ENCODE peak calls at places on chromosomes 7 and 10, in six cellular contexts. N, E, G, S, F and O are unnamed samples. For H3K9me3, the result is how much of the 10 kb centered on the place peaks cover.

GRCh38 chr10:122861724-122862161 is 16.1 kb upstream of the CUZD1 start:
- DNase-seq in E (peak), F (no peak), S (peak), G (no peak), N (no peak), O (no peak)

GRCh38 chr10:19983880-19984279 is 167.6 kb downstream of the PLXDC2 start:
- DNase-seq in S (no peak), E (no peak), F (no peak), G (no peak), N (no peak), O (no peak)

GRCh38 chr10:105413997-105414396 is 772.9 kb downstream of the SORCS3 start:
- DNase-seq in E (no peak), N (no peak), F (no peak), S (no peak), G (no peak), O (no peak)

GRCh38 chr10:59773088-59773487 is 19.8 kb upstream of the MRLN start:
- DNase-seq in G (no peak), N (no peak), S (no peak), E (no peak), F (no peak), O (no peak)

GRCh38 chr7:30285531-30286284 is 1.3 kb downstream of the ZNRF2 start:
- DNase-seq in F (peak), G (peak), N (peak), S (peak), E (peak), O (peak)

GRCh38 chr7:72538147-72538546 is 126.0 kb upstream of the CALN1 start:
- DNase-seq in E (no peak), N (no peak), G (no peak), S (no peak), F (no peak), O (no peak)

GRCh38 chr10:86709786-86710185 is 41.5 kb downstream of the LDB3 start:
- DNase-seq in F (peak), N (no peak), G (no peak), E (no peak), S (no peak), O (no peak)

GRCh38 chr7:148622887-148623585 is 32.5 kb downstream of the C7orf33 start:
- DNase-seq in E (no peak), N (no peak), S (no peak), F (no peak), G (no peak), O (no peak)

GRCh38 chr7:30155481-30155880 is 20.7 kb downstream of the MTURN start:
- DNase-seq in S (no peak), N (no peak), E (no peak), F (no peak), G (no peak), O (no peak)

DNA sequence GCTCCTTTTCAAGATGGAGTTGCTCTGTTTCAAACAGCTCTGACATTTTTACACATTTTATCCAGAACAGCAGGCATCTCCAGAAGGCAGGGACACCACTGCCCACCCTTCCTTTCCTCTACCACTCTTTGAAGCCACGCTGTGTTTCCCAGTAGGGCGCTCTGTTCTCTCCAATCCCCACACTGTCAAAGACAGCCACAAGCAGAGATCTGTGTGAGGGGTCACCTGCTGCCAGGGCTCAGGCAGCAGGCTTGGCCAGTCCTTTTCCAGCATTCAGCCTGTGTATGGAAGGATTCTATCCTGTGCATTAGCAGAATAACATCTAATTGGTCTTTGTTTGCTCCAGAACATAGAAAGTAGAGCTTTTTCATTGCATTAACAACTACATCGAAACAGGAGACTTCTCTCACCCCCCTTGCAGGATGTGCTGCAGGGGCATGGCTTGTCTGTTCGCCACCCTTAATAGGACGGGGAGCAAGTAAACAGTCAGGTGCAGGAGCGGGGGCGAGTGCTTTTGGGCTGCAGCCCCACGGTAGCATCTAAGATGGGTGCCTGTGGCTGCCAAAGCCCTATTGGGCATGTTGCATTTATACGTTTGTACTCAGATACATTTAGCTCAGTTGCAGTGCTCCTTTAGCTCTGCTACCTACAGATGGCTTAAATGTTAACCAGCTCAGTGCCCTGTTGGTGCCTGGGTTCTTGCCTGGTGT is 326.1 kb downstream of the GALNT17 start:
- DNase-seq in E (no peak), N (peak), F (no peak), G (no peak), S (no peak), O (no peak)
- H2AK5ac ChIP-seq in E (no peak), N (no peak), F (peak), G (no peak), S (no peak), O (no peak)

GRCh38 chr7:157827045-157827862 is 490.4 kb downstream of the DNAJB6 start:
- DNase-seq in G (no peak), S (no peak), F (no peak), N (no peak), E (no peak), O (no peak)
- H3K9me3 ChIP-seq in G (under half), S (under half), F (under half), N (under half), E (half or more), O (under half)

GRCh38 chr10:17019696-17020095 is 109.9 kb downstream of the CUBN start:
- DNase-seq in F (peak), E (peak), N (no peak), G (no peak), S (peak), O (no peak)
- H2AK5ac ChIP-seq in F (no peak), E (peak), N (no peak), G (no peak), S (peak), O (no peak)

GRCh38 chr7:57204411-57204811 is 72.2 kb upstream of the ZNF479 start:
- DNase-seq in S (no peak), N (no peak), F (no peak), G (no peak), E (no peak), O (no peak)
- H3K9me3 ChIP-seq in S (under half), N (half or more), F (half or more), G (half or more), E (under half), O (under half)